ENCODE peak calls at places on chromosome 12, in four cellular contexts. P is K562, X is HepG2, W is GM12878. Q is an unnamed sample.

GRCh38 chr12:45204757-45205156 is 11.1 kb upstream of the ANO6 start:
- DNase-seq in P (no peak), X (peak), W (no peak), Q (no peak)

GRCh38 chr12:52445876-52446275 is 6.1 kb downstream of the KRT6B start:
- DNase-seq in P (no peak), X (no peak), W (no peak), Q (no peak)

GRCh38 chr12:104573-105081 is 38.1 kb downstream of the IQSEC3 start:
- DNase-seq in P (no peak), X (peak), W (no peak), Q (no peak)

GRCh38 chr12:9331218-9331626 is 123.0 kb upstream of the PZP start:
- DNase-seq in P (peak), X (peak), W (peak), Q (peak)

GRCh38 chr12:29640589-29641345 is 143.0 kb downstream of the TMTC1 start:
- DNase-seq in P (peak), X (peak), W (no peak), Q (no peak)

GRCh38 chr12:51403159-51403558 is 12.0 kb upstream of the GALNT6 start:
- DNase-seq in P (no peak), X (no peak), W (no peak), Q (no peak)

GRCh38 chr12:116880817-116881324 is 370 bp downstream of the HRK start:
- DNase-seq in P (peak), X (peak), W (no peak), Q (peak)

GRCh38 chr12:130458341-130458740 is 120.7 kb downstream of the PIWIL1 start:
- DNase-seq in P (no peak), X (no peak), W (no peak), Q (no peak)

GRCh38 chr12:65881965-65882413 is 57.7 kb downstream of the HMGA2 start:
- DNase-seq in P (peak), X (no peak), W (no peak), Q (no peak)

GRCh38 chr12:15880721-15881120 is 1.5 kb upstream of the STRAP start:
- DNase-seq in P (no peak), X (no peak), W (no peak), Q (no peak)

GRCh38 chr12:1503281-1503711 is 91.1 kb downstream of the FBXL14 start:
- DNase-seq in P (no peak), X (no peak), W (no peak), Q (no peak)

GRCh38 chr12:114238808-114239207 is 167.1 kb downstream of the TBX5 start:
- DNase-seq in P (no peak), X (no peak), W (no peak), Q (no peak)

GRCh38 chr12:27015730-27016076 is 1.5 kb upstream of the TM7SF3 start:
- DNase-seq in P (peak), X (no peak), W (no peak), Q (peak)

GRCh38 chr12:110039085-110039807 is 9.1 kb downstream of the C12orf76 start:
- DNase-seq in P (no peak), X (peak), W (no peak), Q (peak)

GRCh38 chr12:112375105-112375504 is 7.1 kb downstream of the HECTD4 start:
- DNase-seq in P (no peak), X (peak), W (no peak), Q (no peak)

GRCh38 chr12:4273651-4274395 is at the start of gene CCND2:
- DNase-seq in P (peak), X (no peak), W (peak), Q (peak)

GRCh38 chr12:109777544-109777943 is 55.7 kb downstream of the TRPV4 start:
- DNase-seq in P (peak), X (peak), W (peak), Q (peak)

GRCh38 chr12:47812797-47813490 is 6.8 kb downstream of the HDAC7 start:
- DNase-seq in P (peak), X (peak), W (peak), Q (peak)

GRCh38 chr12:43238281-43238680 is 313.7 kb downstream of the ADAMTS20 start:
- DNase-seq in P (peak), X (no peak), W (no peak), Q (no peak)

GRCh38 chr12:42039146-42039545 is 105.5 kb downstream of the GXYLT1 start:
- DNase-seq in P (peak), X (no peak), W (no peak), Q (no peak)
- TF ChIP-seq POLR2AphosphoS2 in P (no peak), X (no peak), W (no peak), Q (no peak)

DNA sequence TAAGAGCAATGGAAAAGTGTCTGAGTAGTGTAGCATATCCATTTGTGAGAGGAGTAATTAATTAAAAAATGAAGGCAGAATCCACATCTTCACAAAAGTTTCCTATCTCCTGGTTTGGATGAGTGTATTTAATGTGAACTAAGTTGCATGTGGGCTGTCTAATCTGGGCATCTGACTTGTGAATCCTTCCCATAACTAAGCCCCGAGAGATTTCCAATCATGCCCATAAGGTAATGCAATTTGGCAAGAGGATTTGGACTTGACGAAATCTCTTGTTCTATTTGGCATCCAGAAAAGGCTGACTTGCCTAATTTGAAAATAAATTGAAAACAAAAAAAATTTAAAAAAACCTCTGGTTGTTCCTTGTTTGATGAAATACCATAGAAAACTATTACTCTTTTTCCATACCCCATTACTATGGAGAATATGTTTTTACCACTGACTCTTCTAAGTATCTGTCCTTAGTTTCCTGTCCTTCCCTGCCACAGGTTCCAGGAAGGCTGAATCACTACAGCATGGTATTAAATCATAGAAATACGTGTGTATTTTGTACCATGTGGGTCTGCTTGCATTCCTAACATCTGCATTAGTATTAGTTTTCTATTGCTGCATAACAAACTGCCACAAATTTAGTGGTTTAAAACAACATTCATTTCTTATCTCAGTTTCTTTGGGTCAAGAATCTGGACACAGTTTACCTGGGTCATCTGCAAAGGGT is 48.4 kb downstream of the ETV6 start:
- DNase-seq in P (no peak), X (no peak), W (no peak), Q (no peak)
- TF ChIP-seq POLR2AphosphoS2 in P (no peak), X (no peak), W (no peak), Q (no peak)

GRCh38 chr12:14007638-14008037 is 26.2 kb upstream of the GRIN2B start:
- DNase-seq in P (no peak), X (no peak), W (no peak), Q (no peak)

GRCh38 chr12:14010989-14011388 is 29.6 kb upstream of the GRIN2B start:
- DNase-seq in P (no peak), X (no peak), W (no peak), Q (no peak)
- TF ChIP-seq POLR2AphosphoS2 in P (no peak), X (no peak), W (no peak), Q (no peak)

GRCh38 chr12:55743967-55744931 is 1.3 kb downstream of the GDF11 start:
- DNase-seq in P (no peak), X (no peak), W (no peak), Q (no peak)
- TF ChIP-seq POLR2AphosphoS2 in P (no peak), X (no peak), W (no peak), Q (no peak)

GRCh38 chr12:66934289-66934688 is 255.4 kb upstream of the GRIP1 start:
- DNase-seq in P (no peak), X (no peak), W (no peak), Q (no peak)

GRCh38 chr12:66929121-66929520 is 250.2 kb upstream of the GRIP1 start:
- DNase-seq in P (no peak), X (no peak), W (no peak), Q (no peak)

GRCh38 chr12:66931091-66931490 is 252.2 kb upstream of the GRIP1 start:
- DNase-seq in P (no peak), X (no peak), W (no peak), Q (no peak)

GRCh38 chr12:66932126-66932525 is 253.2 kb upstream of the GRIP1 start:
- DNase-seq in P (no peak), X (no peak), W (no peak), Q (no peak)
- TF ChIP-seq POLR2AphosphoS2 in P (no peak), X (no peak), W (no peak), Q (no peak)

DNA sequence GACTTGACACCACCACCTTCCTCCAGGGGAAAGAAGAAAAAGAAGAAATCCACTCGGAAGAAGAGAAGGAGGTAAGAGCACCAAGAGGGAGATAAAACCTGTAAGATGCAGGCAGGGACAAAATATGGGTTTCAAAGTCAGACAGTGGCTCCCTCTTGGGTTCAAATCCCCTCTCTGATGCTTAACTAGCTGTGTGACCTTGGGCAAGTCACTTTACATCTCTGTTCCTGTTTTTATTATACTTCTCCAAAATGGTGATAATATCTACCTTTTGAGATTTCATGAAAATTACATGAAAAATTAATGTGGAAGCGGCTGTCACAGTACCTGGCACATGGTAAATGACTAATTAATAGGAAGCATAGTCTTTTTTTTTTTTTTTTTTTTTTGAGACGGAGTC is 64.4 kb upstream of the HSPB8 start:
- DNase-seq in P (no peak), X (no peak), W (no peak), Q (no peak)
- TF ChIP-seq POLR2AphosphoS2 in P (no peak), X (no peak), W (no peak), Q (no peak)

GRCh38 chr12:40212566-40212965 is 12.2 kb upstream of the LRRK2 start:
- DNase-seq in P (no peak), X (no peak), W (no peak), Q (no peak)

GRCh38 chr12:40211185-40211584 is 13.6 kb upstream of the LRRK2 start:
- DNase-seq in P (no peak), X (no peak), W (no peak), Q (no peak)

GRCh38 chr12:40216516-40217288 is 8.1 kb upstream of the LRRK2 start:
- DNase-seq in P (no peak), X (no peak), W (no peak), Q (no peak)

GRCh38 chr12:40219760-40220159 is 5.0 kb upstream of the LRRK2 start:
- DNase-seq in P (no peak), X (no peak), W (no peak), Q (no peak)

GRCh38 chr12:40215977-40216376 is 8.8 kb upstream of the LRRK2 start:
- DNase-seq in P (no peak), X (no peak), W (no peak), Q (no peak)
- TF ChIP-seq POLR2AphosphoS2 in P (no peak), X (no peak), W (no peak), Q (no peak)